ENCODE peak calls at places on chromosomes 4 and X, in nine cellular contexts. X, Z, N, K, W, O, I, D and T are unnamed samples.

GRCh38 chr4:37601527-37601926 is 84.6 kb downstream of the RELL1 start:
- DNase-seq in X (no peak), Z (no peak), N (no peak), K (no peak), W (no peak), O (no peak), I (peak; percentile 25), D (no peak), T (no peak)

GRCh38 chrX:101803451-101803850 is 128.4 kb downstream of the ZMAT1 start:
- DNase-seq in X (no peak), Z (peak; percentile 18), N (no peak), K (no peak), W (no peak), O (no peak), I (no peak), D (peak; percentile 55), T (no peak)

GRCh38 chr4:184705692-184706091 is 28.2 kb downstream of the CENPU start:
- DNase-seq in X (no peak), Z (no peak), N (no peak), K (no peak), W (no peak), O (no peak), I (no peak), D (no peak), T (no peak)

GRCh38 chr4:171846232-171846631 is 33.0 kb downstream of the GALNTL6 start:
- DNase-seq in X (peak; percentile 11), Z (peak; percentile 38), N (no peak), K (peak; percentile 21), W (no peak), O (peak; percentile 84), I (peak; percentile 61), D (peak; percentile 71), T (peak; percentile 35)

GRCh38 chrX:2614911-2615310 is 76.2 kb upstream of the CD99 start:
- DNase-seq in X (peak; percentile 43), Z (peak; percentile 26), N (no peak), K (no peak), W (no peak), O (no peak), I (no peak), D (peak; percentile 34), T (no peak)

GRCh38 chr4:21949073-21949457 is 493 bp upstream of the KCNIP4 start:
- DNase-seq in X (peak; percentile 40), Z (no peak), N (peak; percentile 64), K (peak; percentile 20), W (peak; percentile 73), O (peak; percentile 5), I (peak; percentile 26), D (no peak), T (no peak)

GRCh38 chrX:103554687-103555417 is 30.5 kb upstream of the TCEAL4 start:
- DNase-seq in X (no peak), Z (peak; percentile 40), N (no peak), K (peak; percentile 26), W (no peak), O (peak; percentile 62), I (peak; percentile 18), D (peak; percentile 89), T (peak; percentile 50)

GRCh38 chr4:177441061-177441802 is 1.0 kb downstream of the AGA start:
- DNase-seq in X (peak; percentile 6), Z (peak; percentile 10), N (no peak), K (peak; percentile 59), W (no peak), O (peak; percentile 15), I (no peak), D (peak; percentile 54), T (no peak)

GRCh38 chr4:15689540-15689939 is 7.9 kb downstream of the FAM200B start:
- DNase-seq in X (no peak), Z (no peak), N (no peak), K (peak; percentile 51), W (no peak), O (no peak), I (no peak), D (no peak), T (no peak)

GRCh38 chr4:23060776-23061175 is 368.0 kb downstream of the GBA3 start:
- DNase-seq in X (no peak), Z (no peak), N (no peak), K (no peak), W (no peak), O (no peak), I (no peak), D (no peak), T (no peak)

GRCh38 chrX:115940888-115941332 is 229.6 kb upstream of the AGTR2 start:
- DNase-seq in X (peak; percentile 74), Z (no peak), N (no peak), K (peak; percentile 69), W (no peak), O (peak; percentile 77), I (peak; percentile 90), D (peak; percentile 98), T (no peak)

GRCh38 chrX:56995271-56995994 is at the start of gene SPIN3:
- DNase-seq in X (peak; percentile 63), Z (peak; percentile 72), N (peak; percentile 92), K (peak; percentile 83), W (peak; percentile 86), O (peak; percentile 93), I (peak; percentile 91), D (no peak), T (peak; percentile 55)

GRCh38 chrX:70088281-70088680 is 26.0 kb downstream of the OTUD6A start:
- DNase-seq in X (no peak), Z (no peak), N (no peak), K (no peak), W (no peak), O (no peak), I (no peak), D (no peak), T (no peak)

GRCh38 chrX:87526281-87526680 is 8.7 kb downstream of the KLHL4 start:
- DNase-seq in X (no peak), Z (no peak), N (no peak), K (no peak), W (no peak), O (no peak), I (no peak), D (no peak), T (no peak)

GRCh38 chr4:41512139-41512538 is 25.8 kb upstream of the LIMCH1 start:
- DNase-seq in X (no peak), Z (no peak), N (no peak), K (no peak), W (no peak), O (no peak), I (no peak), D (no peak), T (no peak)

GRCh38 chr4:53362093-53362492 is 3.8 kb downstream of the SCFD2 start:
- DNase-seq in X (no peak), Z (no peak), N (no peak), K (no peak), W (no peak), O (no peak), I (no peak), D (no peak), T (no peak)
- H3K4me3 ChIP-seq in X (no peak overlapping the region), Z (no peak overlapping the region), N (no peak overlapping the region), K (no peak overlapping the region), W (no peak overlapping the region), O (peak overlapping the region; percentile 13), I (no peak overlapping the region), D (peak overlapping the region; percentile 98), T (no peak overlapping the region)

GRCh38 chr4:48194986-48195773 is 61.1 kb upstream of the TXK start:
- DNase-seq in X (peak; percentile 26), Z (no peak), N (no peak), K (no peak), W (no peak), O (no peak), I (no peak), D (no peak), T (no peak)
- H3K4me1 ChIP-seq in X (no peaks in the 10 kb centered on the region), Z (no peaks in the 10 kb centered on the region), N (peaks cover 4% of the 10 kb centered on the region), K (peaks cover 9% of the 10 kb centered on the region), W (peaks cover 3% of the 10 kb centered on the region), O (peaks cover 3% of the 10 kb centered on the region), I (no peaks in the 10 kb centered on the region), D (peaks cover 17% of the 10 kb centered on the region), T (no peaks in the 10 kb centered on the region)

GRCh38 chrX:637660-638481 is 7.3 kb downstream of the SHOX start:
- DNase-seq in X (no peak), Z (no peak), N (peak; percentile 45), K (no peak), W (no peak), O (no peak), I (no peak), D (no peak), T (no peak)
- H3K4me3 ChIP-seq in X (no peak overlapping the region), Z (peak overlapping the region; percentile 31), N (no peak overlapping the region), K (no peak overlapping the region), W (no peak overlapping the region), O (no peak overlapping the region), I (no peak overlapping the region), D (no peak overlapping the region), T (no peak overlapping the region)

DNA sequence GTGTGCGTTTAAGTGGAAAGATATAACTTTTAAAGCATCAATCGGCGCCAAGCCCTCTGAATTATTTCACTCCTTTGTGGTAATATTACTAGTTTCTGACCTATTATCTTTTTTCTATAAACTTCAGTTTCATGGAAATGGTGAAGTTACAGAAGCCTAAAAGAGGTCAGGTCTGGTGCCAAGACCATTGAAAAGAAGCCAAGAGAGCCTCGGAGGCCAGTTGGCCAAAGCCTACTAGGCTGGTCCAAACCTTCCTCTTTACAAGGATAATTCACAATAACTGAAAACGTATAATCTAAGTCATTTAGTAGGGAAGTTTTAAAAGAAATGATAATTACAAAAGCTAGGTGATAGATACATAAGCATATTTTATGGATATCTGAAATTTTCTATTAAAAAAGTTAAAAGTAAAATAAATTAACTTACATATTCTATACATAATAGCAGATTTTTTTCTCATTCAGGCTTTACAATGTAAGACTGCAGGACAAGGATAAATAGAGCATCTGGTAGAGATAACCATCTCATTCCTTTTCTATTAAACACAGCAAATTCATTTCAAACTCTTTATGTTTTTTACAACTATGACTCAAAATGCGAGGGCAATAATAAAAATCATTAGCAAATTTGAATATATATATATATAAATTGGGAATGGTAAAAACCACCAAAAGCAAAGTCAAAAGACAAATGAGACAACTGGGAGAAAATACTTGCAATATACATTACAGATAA is 49.2 kb downstream of the WDFY3 start:
- DNase-seq in X (no peak), Z (no peak), N (no peak), K (no peak), W (no peak), O (no peak), I (no peak), D (no peak), T (no peak)
- H3K4me1 ChIP-seq in X (peaks cover 10% of the 10 kb centered on the region), Z (peaks cover 46% of the 10 kb centered on the region), N (peaks cover 35% of the 10 kb centered on the region), K (peaks cover 27% of the 10 kb centered on the region), W (peaks cover 6% of the 10 kb centered on the region), O (peaks cover 14% of the 10 kb centered on the region), I (peaks cover 16% of the 10 kb centered on the region), D (no peaks in the 10 kb centered on the region), T (no peaks in the 10 kb centered on the region)

DNA sequence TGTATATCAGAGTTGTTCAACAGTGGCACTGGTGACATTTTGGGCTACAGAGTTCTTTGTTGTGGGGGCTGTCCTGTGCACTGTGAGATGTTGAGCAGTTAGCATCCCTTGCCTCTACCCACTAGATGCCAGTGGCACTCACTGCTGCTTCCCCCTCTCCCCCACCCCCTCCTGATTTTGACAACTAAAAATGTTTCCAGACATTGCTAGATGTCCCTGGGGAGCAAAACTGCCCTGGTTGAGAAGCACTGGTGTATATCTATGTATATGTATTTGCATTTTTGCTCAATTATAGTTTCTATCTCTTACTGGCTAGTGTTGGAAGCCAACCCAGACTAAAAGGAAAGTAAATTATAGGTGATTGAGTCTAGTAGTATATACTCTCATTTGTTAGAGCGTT is 2.4 kb downstream of the TMEM131L start:
- DNase-seq in X (no peak), Z (no peak), N (no peak), K (no peak), W (no peak), O (peak; percentile 81), I (no peak), D (peak; percentile 98), T (no peak)
- H3K4me3 ChIP-seq in X (peak overlapping the region; percentile 3), Z (peak overlapping the region; percentile 68), N (peak overlapping the region; percentile 82), K (peak overlapping the region; percentile 92), W (peak overlapping the region; percentile 100), O (peak overlapping the region; percentile 3), I (no peak overlapping the region), D (peak overlapping the region; percentile 77), T (no peak overlapping the region)